ENCODE peak calls at places on chromosomes 4 and X, in nine cellular contexts. P is hypothalamus; I is mucosa of descending colon; D is CD4-positive, CD25-positive, alpha-beta regulatory T cell; U is NCI-H1092; J is CD8-positive, alpha-beta memory T cell; H is activated CD4-positive, alpha-beta T cell treated with anti-CD3 and anti-CD28 coated beads, Interleukin-2, amount 10 ng/mL, durations not matched to agents 7 days and 5 days; W is fibroblast of villous mesenchyme; R is nephron progenitor cell. Q is an unnamed sample.

GRCh38 chr4:8333726-8334460 is 64.3 kb downstream of the HTRA3 start:
- DNase-seq in D (no peak), U (no peak), R (no peak), H (no peak), J (no peak), W (no peak), I (no peak), P (no peak), Q (no peak)

GRCh38 chrX:4925911-4926310 is 1212.5 kb upstream of the PRKX start:
- DNase-seq in I (no peak), J (no peak), R (no peak), W (no peak), U (no peak), H (no peak), D (no peak), P (no peak), Q (peak)

GRCh38 chr4:185833055-185833598 is 21.1 kb upstream of the SORBS2 start:
- DNase-seq in D (no peak), J (no peak), U (no peak), P (no peak), R (no peak), W (no peak), H (no peak), I (no peak), Q (no peak)

GRCh38 chrX:12961191-12961718 is 13.7 kb upstream of the TMSB4X start:
- DNase-seq in W (no peak), H (no peak), D (peak), P (no peak), R (no peak), I (no peak), U (no peak), J (no peak), Q (no peak)

GRCh38 chrX:53265771-53266170 is 15.6 kb downstream of the IQSEC2 start:
- DNase-seq in I (no peak), W (peak), J (no peak), H (no peak), D (no peak), U (no peak), P (no peak), R (no peak), Q (no peak)

GRCh38 chrX:48974574-48974973 is 2.9 kb upstream of the KCND1 start:
- DNase-seq in R (no peak), D (no peak), W (no peak), P (no peak), J (no peak), H (no peak), I (no peak), U (no peak), Q (no peak)

GRCh38 chr4:153916273-153916755 is 127.4 kb upstream of the SFRP2 start:
- DNase-seq in P (no peak), D (peak), R (no peak), W (no peak), J (no peak), H (peak), I (no peak), U (no peak), Q (peak)

GRCh38 chrX:131288738-131289511 is at the start of gene IGSF1:
- DNase-seq in J (no peak), R (peak), I (no peak), D (no peak), W (peak), U (no peak), H (no peak), P (peak), Q (peak)

GRCh38 chr4:3361896-3362295 is 69.1 kb downstream of the RGS12 start:
- DNase-seq in I (no peak), D (no peak), U (no peak), H (no peak), W (no peak), P (no peak), J (no peak), R (no peak), Q (no peak)

GRCh38 chr4:111960241-111960667 is 185.0 kb upstream of the FAM241A start:
- DNase-seq in D (no peak), J (no peak), P (no peak), W (peak), R (no peak), I (no peak), H (no peak), U (no peak), Q (peak)

GRCh38 chrX:153866302-153867019 is 19.5 kb downstream of the L1CAM start:
- DNase-seq in R (no peak), P (no peak), U (no peak), J (no peak), H (no peak), I (no peak), D (no peak), W (no peak), Q (no peak)

GRCh38 chrX:119236599-119237525 is 777 bp downstream of the PGRMC1 start:
- DNase-seq in W (peak), J (peak), R (peak), U (peak), P (no peak), D (peak), H (peak), I (peak), Q (peak)

GRCh38 chrX:122196338-122196737 is 987.7 kb upstream of the GRIA3 start:
- DNase-seq in J (no peak), R (no peak), P (no peak), I (no peak), H (no peak), D (no peak), U (no peak), W (no peak), Q (no peak)

GRCh38 chrX:24720036-24720435 is 26.3 kb downstream of the POLA1 start:
- DNase-seq in R (no peak), I (no peak), P (no peak), D (no peak), W (no peak), J (no peak), H (no peak), U (no peak), Q (no peak)

GRCh38 chr4:39620551-39620950 is 18.1 kb downstream of the SMIM14 start:
- DNase-seq in J (no peak), P (no peak), R (no peak), D (no peak), W (peak), H (no peak), I (no peak), U (no peak), Q (no peak)

GRCh38 chr4:106316773-106317409 is 541 bp downstream of the AIMP1 start:
- DNase-seq in J (no peak), I (no peak), D (peak), U (no peak), W (no peak), R (no peak), P (no peak), H (no peak), Q (no peak)

GRCh38 chrX:74800062-74800461 is 125.2 kb downstream of the NEXMIF start:
- DNase-seq in W (no peak), I (no peak), H (no peak), J (no peak), R (no peak), D (no peak), P (no peak), U (no peak), Q (no peak)

GRCh38 chr4:122700178-122700725 is 32.3 kb upstream of the BBS12 start:
- DNase-seq in U (no peak), H (no peak), W (peak), D (no peak), R (no peak), J (no peak), I (peak), P (no peak), Q (peak)

GRCh38 chr4:86894465-86894864 is 2.2 kb upstream of the C4orf36 start:
- DNase-seq in W (no peak), H (no peak), U (no peak), J (no peak), R (no peak), I (no peak), D (no peak), P (no peak), Q (peak)

GRCh38 chrX:13077168-13077567 is 32.7 kb upstream of the FAM9C start:
- DNase-seq in D (peak), R (no peak), H (peak), W (no peak), P (no peak), U (no peak), J (no peak), I (no peak), Q (peak)

GRCh38 chrX:150649096-150649870 is 43.9 kb upstream of the MTMR1 start:
- DNase-seq in H (no peak), D (no peak), I (no peak), W (peak), U (no peak), P (no peak), J (no peak), R (no peak), Q (no peak)

GRCh38 chr4:125315571-125316390 is 1.0 kb downstream of the FAT4 start:
- DNase-seq in H (no peak), D (no peak), R (peak), J (no peak), U (peak), P (peak), I (no peak), W (peak), Q (peak)

GRCh38 chrX:47351706-47352105 is 18.7 kb upstream of the ZNF157 start:
- DNase-seq in W (peak), U (no peak), I (no peak), H (no peak), J (no peak), P (no peak), D (no peak), R (no peak), Q (peak)